ENCODE peak calls at places on chromosome 1, in seven cellular contexts. One of them, this sample, is unnamed.

GRCh38 chr1:225855503-225856285 is 26.5 kb downstream of the TMEM63A start:
- DNase-seq in OCI-LY7: no peak
- DNase-seq in activated T-cell treated with anti-CD3 and anti-CD28 coated beads for 4 hours: no peak
- DNase-seq in left lobe of liver: no peak
- DNase-seq in AG09309: no peak
- DNase-seq in GM04504: no peak
- DNase-seq in M059J: no peak
- DNase-seq in this sample: no peak

GRCh38 chr1:183033205-183033604 is 10.0 kb downstream of the LAMC1 start:
- DNase-seq in OCI-LY7: peak
- DNase-seq in activated T-cell treated with anti-CD3 and anti-CD28 coated beads for 4 hours: no peak
- DNase-seq in left lobe of liver: no peak
- DNase-seq in AG09309: no peak
- DNase-seq in GM04504: no peak
- DNase-seq in M059J: peak
- DNase-seq in this sample: no peak

GRCh38 chr1:197614916-197615692 is 160.2 kb downstream of the DENND1B start:
- DNase-seq in OCI-LY7: peak
- DNase-seq in activated T-cell treated with anti-CD3 and anti-CD28 coated beads for 4 hours: peak
- DNase-seq in left lobe of liver: no peak
- DNase-seq in AG09309: no peak
- DNase-seq in GM04504: peak
- DNase-seq in M059J: peak
- DNase-seq in this sample: peak

GRCh38 chr1:236951672-236952071 is 52.6 kb downstream of the MT1HL1 start:
- DNase-seq in OCI-LY7: no peak
- DNase-seq in activated T-cell treated with anti-CD3 and anti-CD28 coated beads for 4 hours: no peak
- DNase-seq in left lobe of liver: no peak
- DNase-seq in AG09309: no peak
- DNase-seq in GM04504: no peak
- DNase-seq in M059J: no peak
- DNase-seq in this sample: no peak

GRCh38 chr1:117695796-117696505 is 90.1 kb downstream of the TENT5C start:
- DNase-seq in OCI-LY7: no peak
- DNase-seq in activated T-cell treated with anti-CD3 and anti-CD28 coated beads for 4 hours: no peak
- DNase-seq in left lobe of liver: no peak
- DNase-seq in AG09309: peak
- DNase-seq in GM04504: peak
- DNase-seq in M059J: peak
- DNase-seq in this sample: peak

GRCh38 chr1:85199667-85200366 is 999 bp downstream of the SYDE2 start:
- DNase-seq in OCI-LY7: no peak
- DNase-seq in activated T-cell treated with anti-CD3 and anti-CD28 coated beads for 4 hours: peak
- DNase-seq in left lobe of liver: no peak
- DNase-seq in AG09309: no peak
- DNase-seq in GM04504: no peak
- DNase-seq in M059J: no peak
- DNase-seq in this sample: no peak

GRCh38 chr1:152461544-152461943 is 47.5 kb upstream of the CRNN start:
- DNase-seq in OCI-LY7: peak
- DNase-seq in activated T-cell treated with anti-CD3 and anti-CD28 coated beads for 4 hours: peak
- DNase-seq in left lobe of liver: no peak
- DNase-seq in AG09309: peak
- DNase-seq in GM04504: peak
- DNase-seq in M059J: peak
- DNase-seq in this sample: peak

GRCh38 chr1:81920245-81920740 is 119.6 kb downstream of the ADGRL2 start:
- DNase-seq in OCI-LY7: no peak
- DNase-seq in activated T-cell treated with anti-CD3 and anti-CD28 coated beads for 4 hours: no peak
- DNase-seq in left lobe of liver: no peak
- DNase-seq in AG09309: no peak
- DNase-seq in GM04504: no peak
- DNase-seq in M059J: peak
- DNase-seq in this sample: peak

GRCh38 chr1:92975551-92976232 is 14.4 kb upstream of the DIPK1A start:
- DNase-seq in OCI-LY7: peak
- DNase-seq in activated T-cell treated with anti-CD3 and anti-CD28 coated beads for 4 hours: no peak
- DNase-seq in left lobe of liver: no peak
- DNase-seq in AG09309: no peak
- DNase-seq in GM04504: no peak
- DNase-seq in M059J: no peak
- DNase-seq in this sample: no peak

GRCh38 chr1:98017184-98017583 is 96.3 kb upstream of the DPYD start:
- DNase-seq in OCI-LY7: no peak
- DNase-seq in activated T-cell treated with anti-CD3 and anti-CD28 coated beads for 4 hours: no peak
- DNase-seq in left lobe of liver: no peak
- DNase-seq in AG09309: no peak
- DNase-seq in GM04504: no peak
- DNase-seq in M059J: no peak
- DNase-seq in this sample: no peak